ENCODE peak calls at places on chromosome 3, in nine cellular contexts. T is WERI-Rb-1, B is osteoblast, X is mucosa of descending colon, U is H9, N is endothelial cell, L is fibroblast of pulmonary artery, R is A549, I is brain microvascular endothelial cell. A is an unnamed sample.
A peak's percentile ranks its signal among the peaks of the same experiment; 100 is the strongest.

GRCh38 chr3:17686613-17687012 is 55.8 kb downstream of the TBC1D5 start:
- DNase-seq in T (peak; percentile 12), B (no peak), X (no peak), U (no peak), N (peak; percentile 8), L (peak; percentile 46), R (peak; percentile 71), I (no peak), A (peak; percentile 33)

GRCh38 chr3:105399611-105400010 is 32.9 kb downstream of the ALCAM start:
- DNase-seq in T (no peak), B (peak; percentile 32), X (no peak), U (no peak), N (no peak), L (no peak), R (no peak), I (no peak), A (no peak)

GRCh38 chr3:194322701-194323174 is 28.4 kb downstream of the CPN2 start:
- DNase-seq in T (peak; percentile 18), B (peak; percentile 91), X (no peak), U (peak; percentile 27), N (no peak), L (peak; percentile 49), R (peak; percentile 91), I (peak; percentile 48), A (no peak)

GRCh38 chr3:180657094-180657493 is 22.2 kb downstream of the CCDC39 start:
- DNase-seq in T (no peak), B (no peak), X (no peak), U (no peak), N (no peak), L (no peak), R (no peak), I (no peak), A (no peak)

GRCh38 chr3:197541756-197542539 is 13.8 kb downstream of the BDH1 start:
- DNase-seq in T (no peak), B (peak; percentile 73), X (no peak), U (peak; percentile 90), N (peak; percentile 41), L (peak; percentile 86), R (no peak), I (peak; percentile 86), A (peak; percentile 86)

GRCh38 chr3:181056276-181056675 is 66.7 kb upstream of the DNAJC19 start:
- DNase-seq in T (no peak), B (no peak), X (no peak), U (no peak), N (no peak), L (no peak), R (no peak), I (no peak), A (no peak)

GRCh38 chr3:48599077-48599501 is 4.0 kb upstream of the COL7A1 start:
- DNase-seq in T (no peak), B (no peak), X (no peak), U (no peak), N (no peak), L (no peak), R (no peak), I (no peak), A (no peak)

GRCh38 chr3:152355744-152356665 is 87.3 kb downstream of the MBNL1 start:
- DNase-seq in T (no peak), B (peak; percentile 26), X (no peak), U (no peak), N (no peak), L (peak; percentile 36), R (no peak), I (no peak), A (no peak)

GRCh38 chr3:60094392-60094947 is 1044.6 kb upstream of the CFAP20DC start:
- DNase-seq in T (no peak), B (no peak), X (no peak), U (no peak), N (no peak), L (no peak), R (no peak), I (no peak), A (no peak)

GRCh38 chr3:133608405-133608804 is 34.9 kb downstream of the CDV3 start:
- DNase-seq in T (no peak), B (no peak), X (no peak), U (no peak), N (no peak), L (no peak), R (no peak), I (no peak), A (no peak)

GRCh38 chr3:48425281-48425812 is 4.5 kb downstream of the PLXNB1 start:
- DNase-seq in T (no peak), B (peak; percentile 80), X (no peak), U (no peak), N (no peak), L (no peak), R (no peak), I (no peak), A (no peak)

GRCh38 chr3:190825389-190826016 is 37.0 kb downstream of the GMNC start:
- DNase-seq in T (no peak), B (no peak), X (no peak), U (no peak), N (no peak), L (no peak), R (no peak), I (no peak), A (no peak)

GRCh38 chr3:158789592-158789991 is 12.3 kb upstream of the MFSD1 start:
- DNase-seq in T (peak; percentile 14), B (no peak), X (no peak), U (no peak), N (no peak), L (peak; percentile 79), R (peak; percentile 77), I (peak; percentile 83), A (no peak)
- TF ChIP-seq CTCF in T (peak; percentile 24), B (peak; percentile 70), X (no peak), U (peak; percentile 48), N (no peak), L (peak; percentile 44), R (peak; percentile 85), I (peak; percentile 70), A (peak; percentile 45)

DNA sequence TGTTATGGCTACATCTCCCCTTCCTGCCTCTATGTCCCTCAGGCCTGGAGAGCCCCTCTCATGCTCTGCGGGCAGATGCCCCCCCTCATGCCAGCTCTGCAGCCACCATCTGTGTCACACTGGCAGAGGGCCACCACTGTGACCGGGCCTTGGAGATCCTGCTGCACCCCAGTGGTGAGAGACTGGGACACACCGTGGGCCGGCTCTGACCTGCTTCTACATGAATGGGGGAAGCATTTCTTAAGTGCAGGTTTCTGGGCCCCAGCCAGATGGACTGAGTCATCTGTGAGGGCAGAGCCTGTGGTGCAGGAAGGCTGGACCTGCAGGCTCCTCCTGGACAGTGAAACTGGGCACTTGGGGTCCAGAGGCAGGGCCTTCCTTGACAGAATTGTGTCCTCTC is 4.8 kb downstream of the VWA5B2 start:
- DNase-seq in T (peak; percentile 71), B (peak; percentile 98), X (no peak), U (no peak), N (no peak), L (peak; percentile 85), R (peak; percentile 67), I (peak; percentile 69), A (no peak)
- TF ChIP-seq CTCF in T (peak; percentile 27), B (no peak), X (no peak), U (no peak), N (no peak), L (peak; percentile 20), R (no peak), I (no peak), A (no peak)

DNA sequence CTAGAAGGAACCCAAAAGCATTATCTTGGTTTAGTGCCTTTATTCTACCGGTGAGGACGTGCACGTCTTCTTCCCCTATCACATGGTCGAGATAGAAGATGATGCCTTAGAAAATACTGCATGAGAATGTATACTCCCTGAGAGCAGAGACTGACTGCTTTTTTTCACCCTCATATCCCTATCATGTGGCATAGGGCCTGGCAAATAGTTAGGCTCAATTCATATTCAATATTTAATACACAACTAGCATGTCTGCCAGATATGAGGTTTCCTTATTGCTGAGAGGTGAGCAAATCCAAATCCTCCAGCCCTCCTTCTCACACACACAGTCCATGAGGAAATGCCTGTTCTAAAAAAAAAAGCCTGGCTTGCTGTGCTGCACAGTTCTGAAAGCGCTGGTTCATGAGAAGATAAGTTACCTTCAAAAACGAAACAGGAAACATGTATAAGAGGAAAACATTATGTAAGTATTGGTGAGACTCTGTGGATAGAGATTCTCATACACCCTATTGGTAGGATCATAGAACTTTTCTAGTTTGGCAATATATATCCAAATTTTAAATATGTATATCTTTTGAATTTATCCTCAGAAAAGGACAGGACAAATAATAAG is 15.5 kb upstream of the ACAP2 start:
- DNase-seq in T (no peak), B (peak; percentile 64), X (no peak), U (no peak), N (no peak), L (peak; percentile 73), R (no peak), I (no peak), A (no peak)
- TF ChIP-seq CTCF in T (no peak), B (no peak), X (no peak), U (no peak), N (peak; percentile 10), L (no peak), R (no peak), I (no peak), A (no peak)

GRCh38 chr3:127556565-127556964 is 34.0 kb downstream of the TPRA1 start:
- DNase-seq in T (peak; percentile 42), B (peak; percentile 44), X (no peak), U (peak; percentile 65), N (no peak), L (no peak), R (no peak), I (no peak), A (peak; percentile 48)
- TF ChIP-seq CTCF in T (peak; percentile 73), B (no peak), X (no peak), U (peak; percentile 69), N (peak; percentile 15), L (peak; percentile 3), R (peak; percentile 11), I (peak; percentile 35), A (peak; percentile 57)

DNA sequence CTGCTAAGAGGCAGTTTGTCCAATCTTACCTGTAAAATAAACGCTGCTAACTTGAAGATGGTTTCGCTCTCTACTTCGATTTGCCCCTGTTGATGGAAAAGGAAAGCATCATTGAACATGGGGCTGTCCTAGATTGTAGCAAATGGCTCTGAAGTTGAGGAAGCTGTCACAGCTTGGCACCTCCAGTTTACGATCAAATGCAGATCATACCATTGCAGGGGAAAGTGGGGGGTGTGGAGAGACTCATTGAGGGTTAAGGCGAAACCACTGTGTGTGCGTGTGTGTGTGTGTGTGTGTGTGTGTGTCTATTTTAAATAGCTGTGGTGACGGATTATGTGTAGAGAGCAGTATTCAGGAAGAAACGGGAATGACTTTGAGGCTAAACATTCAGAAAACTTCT is 127.6 kb upstream of the LMOD3 start:
- DNase-seq in T (no peak), B (no peak), X (peak; percentile 64), U (peak; percentile 62), N (peak; percentile 57), L (no peak), R (peak; percentile 18), I (no peak), A (peak; percentile 74)
- TF ChIP-seq CTCF in T (no peak), B (no peak), X (no peak), U (no peak), N (no peak), L (no peak), R (no peak), I (no peak), A (no peak)

A was measured in neural progenitor cell.